ENCODE peak calls at places on chromosomes 11 and 22, in nine cellular contexts. C is ovary; O is activated naive CD8-positive, alpha-beta T cell treated with anti-CD3 and anti-CD28 coated beads for 36 hours; H is A549; B is hepatocyte; N is stimulated activated CD8-positive, alpha-beta memory T cell treated with anti-CD3 and anti-CD28 coated beads, Interleukin-4, amount 100 ng/mL, for 24 hours; J is HFF-Myc; X is SW480; R is left cardiac atrium. P is an unnamed sample.

GRCh38 chr22:50705219-50705691 is 32.6 kb downstream of the SHANK3 start:
- DNase-seq in C (peak), O (no peak), H (no peak), B (peak), N (no peak), J (peak), X (no peak), R (peak), P (peak)

GRCh38 chr11:102577182-102577581 is 46.6 kb upstream of the MMP7 start:
- DNase-seq in C (no peak), O (no peak), H (no peak), B (no peak), N (no peak), J (no peak), X (no peak), R (no peak), P (no peak)

GRCh38 chr22:30433773-30434172 is 8.2 kb downstream of the MTFP1 start:
- DNase-seq in C (no peak), O (no peak), H (no peak), B (no peak), N (no peak), J (no peak), X (no peak), R (no peak), P (no peak)

GRCh38 chr11:40924915-40925314 is 534.5 kb downstream of the LRRC4C start:
- DNase-seq in C (no peak), O (no peak), H (no peak), B (peak), N (no peak), J (no peak), X (no peak), R (no peak), P (no peak)

GRCh38 chr22:28217277-28217676 is 298.2 kb upstream of the PITPNB start:
- DNase-seq in C (no peak), O (no peak), H (no peak), B (no peak), N (no peak), J (no peak), X (no peak), R (no peak), P (no peak)

GRCh38 chr22:22061085-22062077 is 78.8 kb upstream of the TOP3B start:
- DNase-seq in C (peak), O (no peak), H (peak), B (peak), N (no peak), J (no peak), X (peak), R (no peak), P (no peak)

GRCh38 chr11:117900720-117901440 is 24.4 kb upstream of the FXYD6 start:
- DNase-seq in C (peak), O (no peak), H (no peak), B (no peak), N (no peak), J (no peak), X (no peak), R (no peak), P (no peak)

GRCh38 chr22:25876871-25877270 is 134.9 kb downstream of the MYO18B start:
- DNase-seq in C (no peak), O (no peak), H (no peak), B (no peak), N (no peak), J (no peak), X (no peak), R (no peak), P (no peak)

GRCh38 chr11:1638344-1638743 is 8.8 kb downstream of the KRTAP5-5 start:
- DNase-seq in C (no peak), O (no peak), H (no peak), B (no peak), N (no peak), J (no peak), X (no peak), R (no peak), P (no peak)